ENCODE peak calls at places on chromosomes 5 and 9, in seven cellular contexts. X is stomach, K is progenitor cell of endocrine pancreas, S is brain microvascular endothelial cell, J is GM20000, Z is psoas muscle, Y is A549. W is an unnamed sample.

GRCh38 chr5:122126177-122126701 is 3.1 kb upstream of the ZNF474 start:
- DNase-seq in X (no peak), J (no peak), K (no peak), Z (no peak), Y (no peak), S (peak), W (no peak)

GRCh38 chr9:120368799-120369198 is 211.2 kb downstream of the CDK5RAP2 start:
- DNase-seq in X (no peak), Z (no peak), J (no peak), S (no peak), K (no peak), Y (no peak), W (no peak)

GRCh38 chr5:37696190-37697021 is 143.4 kb downstream of the GDNF start:
- DNase-seq in K (no peak), J (no peak), S (peak), Y (no peak), Z (no peak), X (no peak), W (no peak)

GRCh38 chr9:82993856-82994605 is 68.9 kb downstream of the RASEF start:
- DNase-seq in X (no peak), J (no peak), Z (no peak), K (no peak), Y (no peak), S (no peak), W (no peak)

GRCh38 chr5:93162201-93162654 is 418.8 kb downstream of the NR2F1-AS1 start:
- DNase-seq in Z (no peak), X (no peak), S (peak), Y (no peak), K (no peak), J (no peak), W (no peak)

GRCh38 chr5:81994679-81995078 is 22.9 kb downstream of the ATG10 start:
- DNase-seq in Z (no peak), J (no peak), S (no peak), X (no peak), K (no peak), Y (no peak), W (no peak)

GRCh38 chr5:135857630-135858311 is 23.3 kb downstream of the SLC25A48 start:
- DNase-seq in K (no peak), X (no peak), Z (no peak), J (no peak), Y (no peak), S (no peak), W (no peak)

GRCh38 chr9:81113408-81114124 is 575.8 kb downstream of the TLE1 start:
- DNase-seq in Z (no peak), J (no peak), S (no peak), Y (no peak), X (no peak), K (no peak), W (no peak)

GRCh38 chr9:96327694-96328352 is 25.8 kb upstream of the HSD17B3 start:
- DNase-seq in S (peak), Z (no peak), K (no peak), J (peak), X (peak), Y (peak), W (peak)

GRCh38 chr9:107389617-107390071 is 99.9 kb downstream of the KLF4 start:
- DNase-seq in K (no peak), Z (peak), Y (no peak), J (no peak), X (peak), S (no peak), W (no peak)

GRCh38 chr9:95003694-95004451 is 277.4 kb downstream of the AOPEP start:
- DNase-seq in Y (no peak), Z (peak), K (no peak), J (peak), S (peak), X (peak), W (peak)

DNA sequence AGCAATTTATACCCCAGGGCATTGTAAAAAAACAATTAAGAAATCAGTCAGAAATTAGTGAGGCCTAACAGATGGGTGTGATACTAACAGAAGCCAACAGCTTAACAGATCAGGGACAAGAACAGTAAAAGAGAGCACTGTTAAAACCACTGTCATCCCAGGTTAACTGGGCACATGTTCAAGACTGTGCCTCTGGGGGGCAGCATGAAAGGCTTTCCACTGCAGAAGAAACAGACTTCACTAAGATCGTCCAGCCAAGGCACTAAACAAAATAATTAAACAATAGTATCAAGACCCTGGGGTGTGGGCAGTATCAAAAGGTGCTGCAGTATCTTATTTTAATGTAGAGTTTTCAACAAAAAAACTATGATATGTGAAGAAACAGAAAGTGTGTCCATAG is 43.5 kb downstream of the FBN2 start:
- DNase-seq in J (no peak), Z (no peak), Y (no peak), X (no peak), K (no peak), S (no peak), W (no peak)
- TF ChIP-seq CTCF in J (no peak), Z (no peak), Y (no peak), X (no peak), K (peak), S (peak), W (no peak)

GRCh38 chr9:22009563-22009867 is 410 bp upstream of the CDKN2B start:
- DNase-seq in Y (no peak), X (no peak), Z (no peak), J (no peak), K (no peak), S (no peak), W (no peak)
- TF ChIP-seq CTCF in Y (no peak), X (no peak), Z (peak), J (no peak), K (no peak), S (no peak), W (no peak)

GRCh38 chr5:181170996-181171395 is 23.6 kb downstream of the OR2V2 start:
- DNase-seq in X (no peak), Y (no peak), K (no peak), Z (no peak), S (no peak), J (no peak), W (no peak)

GRCh38 chr5:181171782-181172181 is 24.4 kb downstream of the OR2V2 start:
- DNase-seq in J (no peak), Y (no peak), Z (no peak), X (no peak), S (no peak), K (no peak), W (no peak)

GRCh38 chr5:181170237-181170830 is 22.9 kb downstream of the OR2V2 start:
- DNase-seq in S (no peak), K (no peak), J (no peak), Y (no peak), Z (no peak), X (no peak), W (no peak)

GRCh38 chr5:181173420-181174342 is 26.3 kb downstream of the OR2V2 start:
- DNase-seq in K (no peak), Z (no peak), Y (peak), J (no peak), X (no peak), S (peak), W (no peak)

GRCh38 chr5:181173027-181173419 is 25.6 kb downstream of the OR2V2 start:
- DNase-seq in K (no peak), X (no peak), Y (no peak), S (no peak), J (no peak), Z (no peak), W (no peak)
- TF ChIP-seq CTCF in K (peak), X (no peak), Y (peak), S (peak), J (peak), Z (no peak), W (no peak)

DNA sequence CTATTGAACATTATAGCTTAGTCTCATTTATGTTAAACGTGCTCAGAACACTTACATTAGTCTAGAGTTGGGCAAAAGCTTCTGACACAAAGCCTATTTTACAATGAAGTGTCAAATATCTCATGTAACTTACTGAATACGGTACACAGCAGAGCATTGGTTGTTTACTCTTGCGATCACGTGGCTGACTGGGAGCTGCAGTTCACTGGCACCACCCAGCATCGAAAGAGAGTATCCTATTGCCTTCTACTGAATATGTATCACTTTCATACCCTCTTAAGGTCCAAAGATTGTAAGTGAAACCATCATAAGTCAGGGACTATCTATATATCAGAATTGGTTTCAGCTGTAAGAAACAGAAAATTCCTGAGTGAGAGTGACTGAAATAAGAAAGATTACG is 42.6 kb upstream of the OSMR start:
- DNase-seq in S (no peak), Y (no peak), K (no peak), J (no peak), Z (no peak), X (no peak), W (no peak)
- TF ChIP-seq CTCF in S (no peak), Y (no peak), K (no peak), J (no peak), Z (no peak), X (no peak), W (no peak)

W was measured in GM13977.